ENCODE peak calls at places on chromosomes 12 and 14, in five cellular contexts. X is stimulated activated CD8-positive, alpha-beta memory T cell treated with anti-CD3 and anti-CD28 coated beads, Interleukin-7, amount 100 ng/mL, for 24 hours; O is NAMALWA; R is naive thymus-derived CD8-positive, alpha-beta T cell; N is HAP-1. W is an unnamed sample.
A peak's percentile ranks its signal among the peaks of the same experiment; 100 is the strongest.

GRCh38 chr12:121579190-121579791 is 1.5 kb downstream of the KDM2B start:
- DNase-seq in O (peak; percentile 30), X (no peak), R (peak; percentile 30), N (peak; percentile 5), W (no peak)

GRCh38 chr12:30067156-30067555 is 283.4 kb upstream of the TMTC1 start:
- DNase-seq in X (no peak), N (no peak), O (no peak), R (no peak), W (no peak)

GRCh38 chr12:52081263-52081733 is 1.8 kb downstream of the SMIM41 start:
- DNase-seq in O (peak; percentile 93), R (no peak), X (no peak), N (no peak), W (no peak)

GRCh38 chr12:20483776-20484175 is 115.4 kb downstream of the PDE3A start:
- DNase-seq in X (no peak), N (no peak), R (no peak), O (no peak), W (no peak)

GRCh38 chr12:51635371-51635770 is 44.3 kb downstream of the SCN8A start:
- DNase-seq in X (no peak), R (no peak), O (no peak), N (no peak), W (no peak)

GRCh38 chr14:69586420-69586819 is 11.7 kb upstream of the CCDC177 start:
- DNase-seq in R (no peak), O (no peak), X (no peak), N (no peak), W (no peak)

GRCh38 chr12:110661337-110661972 is 27.5 kb downstream of the HVCN1 start:
- DNase-seq in O (peak; percentile 92), R (peak; percentile 50), X (peak; percentile 49), N (no peak), W (no peak)

GRCh38 chr12:14416658-14417057 is 51.2 kb downstream of the ATF7IP start:
- DNase-seq in N (peak; percentile 48), O (peak; percentile 90), X (no peak), R (peak; percentile 69), W (no peak)

GRCh38 chr12:48788522-48788851 is 402 bp downstream of the ADCY6 start:
- DNase-seq in N (no peak), O (no peak), X (no peak), R (no peak), W (no peak)

GRCh38 chr12:131057211-131057721 is 103.6 kb downstream of the ADGRD1 start:
- DNase-seq in X (no peak), R (no peak), N (no peak), O (no peak), W (no peak)

GRCh38 chr14:72751276-72752033 is 142.4 kb downstream of the DPF3 start:
- DNase-seq in R (no peak), N (no peak), X (no peak), O (no peak), W (no peak)

GRCh38 chr12:77343291-77343690 is 277.9 kb upstream of the E2F7 start:
- DNase-seq in X (no peak), R (no peak), O (no peak), N (no peak), W (no peak)

GRCh38 chr12:88334271-88334670 is 192.2 kb downstream of the TMTC3 start:
- DNase-seq in N (no peak), X (no peak), O (no peak), R (no peak), W (no peak)

GRCh38 chr14:105487449-105487985 is 831 bp downstream of the CRIP1 start:
- DNase-seq in N (no peak), X (no peak), R (peak; percentile 84), O (peak; percentile 54), W (no peak)

GRCh38 chr12:103647267-103647666 is 60.2 kb downstream of the STAB2 start:
- DNase-seq in N (no peak), X (no peak), R (no peak), O (no peak), W (no peak)

GRCh38 chr12:102326987-102327386 is 129.4 kb upstream of the PMCH start:
- DNase-seq in N (no peak), X (no peak), R (no peak), O (no peak), W (no peak)

GRCh38 chr12:104164635-104165034 is 26.6 kb upstream of the NFYB start:
- DNase-seq in N (peak; percentile 40), R (no peak), O (no peak), X (no peak), W (no peak)

GRCh38 chr12:43277630-43278267 is 274.3 kb downstream of the ADAMTS20 start:
- DNase-seq in R (no peak), O (no peak), X (no peak), N (no peak), W (no peak)

GRCh38 chr14:100883789-100884101 is 19.8 kb downstream of the RTL1 start:
- DNase-seq in X (no peak), N (no peak), R (no peak), O (no peak), W (no peak)

GRCh38 chr14:31456841-31457664 is at the start of gene DTD2:
- DNase-seq in X (peak; percentile 79), O (peak; percentile 97), N (peak; percentile 94), R (peak; percentile 84), W (peak; percentile 90)